ENCODE peak calls at places on chromosomes 3 and 15, in four cellular contexts. N is psoas muscle, X is ascending aorta, H is astrocyte. Q is an unnamed sample.

GRCh38 chr15:63372753-63373152 is 8.9 kb downstream of the CA12 start:
- DNase-seq in X (no peak), H (peak; percentile 52), N (no peak), Q (no peak)

GRCh38 chr3:112345681-112346080 is 12.7 kb downstream of the CD200 start:
- DNase-seq in N (no peak), X (no peak), H (no peak), Q (no peak)

GRCh38 chr15:89003865-89004725 is 84.2 kb upstream of the ABHD2 start:
- DNase-seq in X (no peak), H (peak; percentile 42), N (peak; percentile 26), Q (no peak)

GRCh38 chr3:42865256-42865655 is 10.4 kb downstream of the CYP8B1 start:
- DNase-seq in H (no peak), X (no peak), N (no peak), Q (no peak)

GRCh38 chr3:135218304-135218703 is 423.2 kb downstream of the EPHB1 start:
- DNase-seq in N (peak; percentile 30), X (no peak), H (no peak), Q (no peak)

GRCh38 chr15:81189583-81190283 is 6.9 kb upstream of the IL16 start:
- DNase-seq in H (peak; percentile 86), N (peak; percentile 85), X (no peak), Q (no peak)

GRCh38 chr3:64815691-64816225 is 128.0 kb upstream of the ADAMTS9 start:
- DNase-seq in H (no peak), X (no peak), N (no peak), Q (no peak)

GRCh38 chr3:52682016-52682415 is 3.7 kb downstream of the PBRM1 start:
- DNase-seq in H (peak; percentile 75), X (no peak), N (no peak), Q (no peak)

GRCh38 chr15:25798207-25798931 is 64.8 kb downstream of the ATP10A start:
- DNase-seq in X (no peak), H (peak; percentile 56), N (no peak), Q (no peak)

GRCh38 chr15:66515901-66516322 is 10.8 kb downstream of the ZWILCH start:
- DNase-seq in H (no peak), X (no peak), N (no peak), Q (no peak)

GRCh38 chr3:152069871-152070270 is 196.4 kb downstream of the SUCNR1 start:
- DNase-seq in H (peak; percentile 53), N (no peak), X (no peak), Q (no peak)

GRCh38 chr15:56715220-56715619 is 18.1 kb downstream of the ZNF280D start:
- DNase-seq in N (no peak), H (peak; percentile 12), X (no peak), Q (no peak)

GRCh38 chr3:45026038-45026437 is at the start of gene CLEC3B:
- DNase-seq in X (no peak), N (peak; percentile 74), H (peak; percentile 78), Q (no peak)

GRCh38 chr3:52511509-52511908 is 16.4 kb downstream of the STAB1 start:
- DNase-seq in X (no peak), H (no peak), N (no peak), Q (no peak)

GRCh38 chr3:27900316-27900715 is 178.2 kb upstream of the EOMES start:
- DNase-seq in X (no peak), N (no peak), H (no peak), Q (no peak)

GRCh38 chr3:106217745-106218144 is 348.9 kb upstream of the CBLB start:
- DNase-seq in X (no peak), H (no peak), N (no peak), Q (no peak)

GRCh38 chr3:52714335-52715302 is 8.7 kb downstream of the SPCS1 start:
- DNase-seq in X (no peak), H (no peak), N (no peak), Q (no peak)

GRCh38 chr3:114005406-114005987 is 50.8 kb downstream of the CCDC191 start:
- DNase-seq in X (no peak), H (no peak), N (no peak), Q (peak; percentile 83)

GRCh38 chr3:45041666-45042065 is 15.6 kb downstream of the CLEC3B start:
- DNase-seq in H (no peak), X (no peak), N (no peak), Q (no peak)

GRCh38 chr15:74396445-74397238 is 29.2 kb upstream of the CYP11A1 start:
- DNase-seq in H (peak; percentile 87), X (no peak), N (no peak), Q (peak; percentile 89)

GRCh38 chr3:154304116-154304786 is 20.0 kb downstream of the DHX36 start:
- DNase-seq in H (peak; percentile 36), N (no peak), X (no peak), Q (no peak)

GRCh38 chr3:115788921-115789470 is 165.7 kb downstream of the GAP43 start:
- DNase-seq in H (peak; percentile 100), N (no peak), X (no peak), Q (no peak)

GRCh38 chr3:171315101-171315500 is 145.1 kb downstream of the TNIK start:
- DNase-seq in H (no peak), X (no peak), N (no peak), Q (no peak)

GRCh38 chr3:126578702-126579101 is 20.0 kb upstream of the C3orf22 start:
- DNase-seq in N (no peak), X (no peak), H (no peak), Q (no peak)

GRCh38 chr15:90644526-90644925 is 72.6 kb upstream of the BLM start:
- DNase-seq in H (no peak), N (no peak), X (no peak), Q (no peak)
- H3K27ac ChIP-seq in H (no peak overlapping the region), N (no peak overlapping the region), X (no peak overlapping the region), Q (no peak overlapping the region)

DNA sequence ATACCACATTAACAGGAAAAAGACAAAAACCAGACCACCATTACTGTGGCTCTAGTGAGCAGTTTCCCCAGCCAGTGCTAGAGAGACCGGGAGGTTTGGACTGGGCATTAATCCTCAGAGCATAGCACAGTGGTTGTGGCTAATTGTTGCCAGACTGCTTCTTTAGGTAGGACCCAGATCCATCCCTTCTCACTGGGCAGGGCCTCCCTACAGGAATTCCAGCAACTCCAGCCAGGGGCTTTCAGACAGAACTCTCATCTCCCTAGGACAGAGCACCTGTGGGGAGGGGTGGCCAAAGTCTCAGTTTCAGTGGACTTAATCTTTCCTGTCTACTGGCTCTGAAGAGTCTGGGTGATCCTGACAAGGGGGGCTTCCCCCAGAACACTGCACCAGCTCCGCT is 759.6 kb downstream of the SQOR start:
- DNase-seq in H (no peak), N (no peak), X (no peak), Q (no peak)
- H3K4me1 ChIP-seq in H (no peaks in the 10 kb centered on the region), N (no peaks in the 10 kb centered on the region), X (no peaks in the 10 kb centered on the region), Q (no peaks in the 10 kb centered on the region)

GRCh38 chr15:76339302-76340197 is 3.0 kb downstream of the ISL2 start:
- DNase-seq in X (no peak), H (peak; percentile 24), N (no peak), Q (no peak)

GRCh38 chr15:76341366-76342045 is 4.9 kb downstream of the ISL2 start:
- DNase-seq in H (no peak), N (no peak), X (no peak), Q (no peak)

GRCh38 chr15:76340198-76340801 is 3.7 kb downstream of the ISL2 start:
- DNase-seq in N (no peak), H (no peak), X (no peak), Q (peak; percentile 83)

GRCh38 chr15:76342046-76342381 is 5.4 kb downstream of the ISL2 start:
- DNase-seq in H (no peak), X (no peak), N (no peak), Q (no peak)

GRCh38 chr15:76340802-76341365 is 4.3 kb downstream of the ISL2 start:
- DNase-seq in X (no peak), H (no peak), N (no peak), Q (peak; percentile 86)
- H3K4me3 ChIP-seq in X (peak overlapping the region; percentile 65), H (no peak overlapping the region), N (peak overlapping the region; percentile 61), Q (peak overlapping the region; percentile 28)

DNA sequence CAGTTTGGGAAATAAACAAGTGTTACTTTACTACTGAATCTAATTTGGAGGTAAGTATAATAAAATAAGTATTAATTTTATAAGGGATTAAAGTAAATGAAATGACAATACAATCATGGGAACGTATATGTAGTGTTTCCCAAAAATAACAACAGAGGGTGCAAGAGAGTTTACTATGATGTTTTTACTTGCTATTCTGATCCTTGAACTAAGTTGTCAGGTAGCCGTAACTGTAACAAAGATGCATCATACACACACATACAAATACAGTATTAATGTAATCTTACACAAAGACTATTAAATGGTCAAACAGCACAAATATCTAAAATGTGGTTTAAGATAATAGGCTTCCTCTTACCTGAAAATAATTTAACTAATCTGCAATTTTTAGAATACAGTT is 311.4 kb downstream of the TBC1D5 start:
- DNase-seq in H (peak; percentile 19), X (no peak), N (no peak), Q (no peak)
- H3K27ac ChIP-seq in H (no peak overlapping the region), X (no peak overlapping the region), N (no peak overlapping the region), Q (no peak overlapping the region)

DNA sequence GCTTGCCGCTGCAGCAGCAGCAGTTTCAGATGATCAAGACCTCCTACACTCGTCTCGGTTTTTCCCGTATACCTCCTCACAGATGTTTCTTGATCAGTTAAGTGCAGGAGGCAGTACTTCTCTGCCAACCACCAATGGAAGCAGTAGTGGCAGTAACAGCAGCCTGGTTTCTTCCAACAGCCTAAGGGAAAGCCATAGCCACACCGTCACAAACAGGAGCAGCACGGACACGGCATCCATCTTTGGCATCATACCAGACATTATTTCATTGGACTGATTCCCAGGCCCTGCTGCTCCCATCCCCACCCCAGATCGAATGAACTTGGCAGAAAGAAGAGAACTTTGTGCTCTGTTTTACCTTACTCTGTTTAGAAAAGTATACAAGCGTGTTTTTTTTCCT is 17.6 kb downstream of the CALML4 start:
- DNase-seq in H (peak; percentile 84), X (no peak), N (no peak), Q (no peak)
- H3K4me1 ChIP-seq in H (peaks cover 14% of the 10 kb centered on the region), X (peaks cover 19% of the 10 kb centered on the region), N (peaks cover 50% of the 10 kb centered on the region), Q (no peaks in the 10 kb centered on the region)

GRCh38 chr3:181715601-181716340 is 4.0 kb downstream of the SOX2 start:
- DNase-seq in X (no peak), H (peak; percentile 63), N (no peak), Q (no peak)

GRCh38 chr3:181712190-181712504 is 422 bp downstream of the SOX2 start:
- DNase-seq in H (no peak), X (no peak), N (no peak), Q (no peak)

GRCh38 chr3:181712505-181713299 is 977 bp downstream of the SOX2 start:
- DNase-seq in X (no peak), N (no peak), H (peak; percentile 64), Q (peak; percentile 72)

GRCh38 chr3:181713300-181713647 is 1.5 kb downstream of the SOX2 start:
- DNase-seq in H (peak; percentile 23), N (no peak), X (no peak), Q (no peak)

DNA sequence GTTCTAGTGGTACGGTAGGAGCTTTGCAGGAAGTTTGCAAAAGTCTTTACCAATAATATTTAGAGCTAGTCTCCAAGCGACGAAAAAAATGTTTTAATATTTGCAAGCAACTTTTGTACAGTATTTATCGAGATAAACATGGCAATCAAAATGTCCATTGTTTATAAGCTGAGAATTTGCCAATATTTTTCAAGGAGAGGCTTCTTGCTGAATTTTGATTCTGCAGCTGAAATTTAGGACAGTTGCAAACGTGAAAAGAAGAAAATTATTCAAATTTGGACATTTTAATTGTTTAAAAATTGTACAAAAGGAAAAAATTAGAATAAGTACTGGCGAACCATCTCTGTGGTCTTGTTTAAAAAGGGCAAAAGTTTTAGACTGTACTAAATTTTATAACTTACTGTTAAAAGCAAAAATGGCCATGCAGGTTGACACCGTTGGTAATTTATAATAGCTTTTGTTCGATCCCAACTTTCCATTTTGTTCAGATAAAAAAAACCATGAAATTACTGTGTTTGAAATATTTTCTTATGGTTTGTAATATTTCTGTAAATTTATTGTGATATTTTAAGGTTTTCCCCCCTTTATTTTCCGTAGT is 2.0 kb downstream of the SOX2 start:
- DNase-seq in X (no peak), N (no peak), H (no peak), Q (no peak)
- H3K4me3 ChIP-seq in X (no peak overlapping the region), N (no peak overlapping the region), H (peak overlapping the region; percentile 67), Q (no peak overlapping the region)